ENCODE peak calls at places on chromosome 14, in ten cellular contexts. S is GM23248, X is MM.1S, Z is PC-3, W is hepatocyte, G is HCT116, B is SK-N-SH, E is OCI-LY7, N is PC-9, L is Karpas-422. P is an unnamed sample.
A peak's percentile ranks its signal among the peaks of the same experiment; 100 is the strongest.

GRCh38 chr14:59251811-59252771 is 63.6 kb downstream of the DAAM1 start:
- DNase-seq in Z (no peak), L (no peak), N (no peak), X (no peak), G (no peak), S (peak; percentile 55), E (no peak), W (no peak), B (no peak), P (peak; percentile 33)

GRCh38 chr14:76985021-76985420 is 43.5 kb downstream of the IRF2BPL start:
- DNase-seq in G (no peak), X (no peak), Z (no peak), W (no peak), S (no peak), B (no peak), L (no peak), E (no peak), N (no peak), P (no peak)

GRCh38 chr14:75542585-75543091 is 20.4 kb downstream of the BATF start:
- DNase-seq in E (peak; percentile 22), G (no peak), N (peak; percentile 75), B (no peak), Z (no peak), L (peak; percentile 68), X (no peak), S (peak; percentile 38), W (peak; percentile 68), P (peak; percentile 18)

GRCh38 chr14:60508707-60509437 is at the start of gene SIX6:
- DNase-seq in S (peak; percentile 39), E (no peak), B (peak; percentile 77), X (no peak), G (no peak), N (no peak), Z (no peak), L (no peak), W (peak; percentile 49), P (peak; percentile 92)

GRCh38 chr14:86055512-86055911 is 525.6 kb downstream of the FLRT2 start:
- DNase-seq in E (peak; percentile 4), B (no peak), W (no peak), G (no peak), N (no peak), Z (peak; percentile 11), X (no peak), L (peak; percentile 60), S (no peak), P (peak; percentile 35)

GRCh38 chr14:92792885-92793284 is 1.2 kb upstream of the GOLGA5 start:
- DNase-seq in L (no peak), W (no peak), N (no peak), X (no peak), G (no peak), B (no peak), S (peak; percentile 40), Z (peak; percentile 12), E (no peak), P (peak; percentile 34)

GRCh38 chr14:84961637-84962036 is 568.3 kb upstream of the FLRT2 start:
- DNase-seq in L (no peak), W (no peak), G (no peak), E (no peak), N (no peak), X (no peak), B (no peak), Z (no peak), S (no peak), P (no peak)

GRCh38 chr14:83395321-83395720 is 1861.7 kb upstream of the SEL1L start:
- DNase-seq in L (no peak), N (no peak), X (no peak), E (no peak), S (no peak), B (no peak), Z (no peak), G (no peak), W (no peak), P (no peak)

GRCh38 chr14:100285021-100285912 is 21.0 kb downstream of the SLC25A29 start:
- DNase-seq in X (peak; percentile 50), L (peak; percentile 95), Z (peak; percentile 73), G (no peak), B (peak; percentile 99), E (peak; percentile 82), S (peak; percentile 79), N (no peak), W (peak; percentile 88), P (peak; percentile 85)

GRCh38 chr14:59964251-59965007 is 44.5 kb downstream of the LRRC9 start:
- DNase-seq in G (no peak), L (peak; percentile 50), B (no peak), S (peak; percentile 28), Z (peak; percentile 70), N (no peak), E (peak; percentile 15), W (no peak), X (no peak), P (no peak)

GRCh38 chr14:67497716-67498115 is 9.2 kb upstream of the TMEM229B start:
- DNase-seq in E (no peak), L (no peak), S (no peak), W (no peak), Z (no peak), G (no peak), X (no peak), B (no peak), N (no peak), P (no peak)

GRCh38 chr14:81589381-81590065 is 55.9 kb upstream of the SEL1L start:
- DNase-seq in S (peak; percentile 2), L (no peak), B (no peak), N (no peak), E (peak; percentile 22), X (no peak), Z (no peak), W (no peak), G (no peak), P (no peak)

GRCh38 chr14:81594012-81594411 is 60.4 kb upstream of the SEL1L start:
- DNase-seq in E (no peak), W (peak; percentile 44), X (no peak), Z (no peak), B (no peak), L (no peak), S (no peak), G (no peak), N (no peak), P (no peak)

DNA sequence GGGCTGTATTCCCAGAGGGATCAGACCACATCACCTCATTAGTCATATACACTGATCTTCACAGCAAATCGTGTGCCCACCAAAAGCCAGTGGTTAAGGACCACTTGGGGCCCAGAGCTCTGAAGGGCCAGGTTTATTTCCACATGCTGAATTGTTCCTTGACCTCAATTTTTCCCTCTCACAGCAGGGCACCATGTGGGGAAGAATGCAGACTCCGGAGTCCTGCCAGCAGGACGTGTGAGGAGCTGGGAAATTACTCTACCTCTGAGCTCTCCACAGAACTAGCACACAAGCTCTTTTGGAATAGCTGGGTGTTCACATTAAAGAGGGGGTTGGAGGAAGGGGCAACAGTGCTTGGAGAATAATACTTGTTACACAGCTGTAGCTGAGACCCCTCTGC is 57.6 kb upstream of the SEL1L start:
- DNase-seq in S (no peak), Z (no peak), W (no peak), X (no peak), G (no peak), E (no peak), L (no peak), N (no peak), B (no peak), P (no peak)
- H3K9me2 ChIP-seq in S (no peaks in the 10 kb centered on the region), Z (no peaks in the 10 kb centered on the region), W (no peaks in the 10 kb centered on the region), X (no peaks in the 10 kb centered on the region), G (no peaks in the 10 kb centered on the region), E (no peaks in the 10 kb centered on the region), L (no peaks in the 10 kb centered on the region), N (no peaks in the 10 kb centered on the region), B (no peaks in the 10 kb centered on the region), P (peaks cover 2% of the 10 kb centered on the region)

DNA sequence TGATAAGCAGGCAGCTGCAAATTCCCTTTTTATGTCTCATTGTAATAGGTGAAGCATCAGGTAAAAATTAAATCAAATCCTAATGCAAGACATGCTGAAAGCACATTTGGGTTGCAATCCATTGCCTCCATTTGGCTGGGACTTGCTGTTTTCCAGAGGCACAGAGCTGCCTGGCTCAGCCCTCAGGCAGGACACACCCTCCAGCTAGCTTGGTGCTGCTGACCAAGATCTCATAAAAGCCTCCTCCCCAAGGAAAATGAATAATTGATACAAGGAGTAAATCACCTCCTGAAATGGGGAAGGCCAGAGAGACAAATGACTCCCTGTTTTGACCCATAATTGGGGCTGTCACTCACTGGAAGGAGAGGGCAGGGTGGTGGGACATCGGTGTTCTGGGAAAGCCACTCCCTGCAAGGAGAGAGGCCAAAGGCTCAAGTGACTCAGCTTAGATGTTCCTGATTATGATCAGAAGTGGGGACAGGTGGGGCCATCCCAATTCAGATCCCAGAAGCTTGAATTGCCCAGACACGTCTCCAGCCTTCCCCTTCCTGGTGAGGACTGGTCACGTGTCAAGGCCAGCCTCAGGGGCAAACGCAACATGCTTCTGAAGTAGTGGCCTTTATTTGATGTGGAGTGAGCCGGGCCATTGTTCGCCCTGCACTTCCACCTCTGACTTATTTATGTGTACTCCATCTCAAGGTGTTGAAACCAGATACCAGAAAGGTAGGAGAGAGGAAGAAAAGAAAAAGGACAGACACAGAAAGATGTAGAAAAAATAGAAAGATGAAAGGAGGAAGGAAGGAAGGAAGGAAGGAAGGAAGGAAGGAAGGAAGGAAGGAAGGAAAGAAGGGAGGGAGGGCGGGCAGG is 773.7 kb downstream of the BCL11B start:
- DNase-seq in L (no peak), S (no peak), G (no peak), E (no peak), Z (no peak), W (no peak), X (no peak), N (no peak), B (no peak), P (no peak)
- H3K9me2 ChIP-seq in L (no peaks in the 10 kb centered on the region), S (no peaks in the 10 kb centered on the region), G (no peaks in the 10 kb centered on the region), E (no peaks in the 10 kb centered on the region), Z (no peaks in the 10 kb centered on the region), W (no peaks in the 10 kb centered on the region), X (no peaks in the 10 kb centered on the region), N (no peaks in the 10 kb centered on the region), B (no peaks in the 10 kb centered on the region), P (peaks cover 6% of the 10 kb centered on the region)

DNA sequence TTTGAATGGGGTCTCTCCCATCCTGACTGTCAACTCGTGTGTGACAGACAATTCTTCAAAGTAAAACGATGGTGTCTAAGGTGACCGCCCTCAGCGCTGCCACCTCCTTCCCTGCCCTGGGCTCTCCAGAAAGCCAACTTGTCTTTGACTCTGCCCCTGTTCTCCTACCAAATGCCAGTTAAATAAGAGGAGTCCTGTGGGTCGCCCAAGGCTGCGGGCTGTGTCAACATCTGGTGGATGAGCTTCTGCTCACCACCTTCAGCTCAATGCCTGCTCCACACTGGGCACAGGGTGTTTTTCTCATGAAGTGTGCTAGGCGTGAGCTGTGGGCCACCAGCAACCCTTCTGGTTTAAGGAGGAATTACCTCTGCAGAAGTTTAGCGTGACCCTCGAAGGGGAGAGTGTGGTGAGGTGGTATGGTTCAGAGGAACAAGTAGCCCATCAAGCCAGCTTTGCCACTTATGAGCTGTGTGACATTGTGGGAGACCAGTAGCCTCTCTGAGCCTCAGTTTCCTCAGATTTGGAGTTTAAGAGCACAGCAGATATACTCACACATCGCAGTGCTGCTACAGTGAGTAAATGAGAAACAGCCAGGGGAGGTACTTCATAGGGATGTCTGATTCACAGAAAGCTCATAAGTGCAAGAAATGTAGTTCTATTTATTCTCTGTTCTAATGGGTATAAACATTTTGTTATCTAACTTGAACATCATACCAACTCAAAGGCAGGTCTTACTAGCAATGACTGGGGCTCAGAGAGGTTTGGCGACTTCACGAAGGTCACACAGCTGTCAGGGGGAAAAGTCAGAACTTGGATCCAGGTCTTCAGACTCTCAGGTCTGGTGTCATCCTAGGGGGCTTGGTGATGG is 12.1 kb downstream of the SERPINA1 start:
- DNase-seq in L (peak; percentile 55), E (no peak), S (no peak), X (no peak), N (no peak), G (no peak), B (no peak), Z (no peak), W (no peak), P (no peak)
- H3K9me2 ChIP-seq in L (no peaks in the 10 kb centered on the region), E (no peaks in the 10 kb centered on the region), S (no peaks in the 10 kb centered on the region), X (no peaks in the 10 kb centered on the region), N (no peaks in the 10 kb centered on the region), G (no peaks in the 10 kb centered on the region), B (no peaks in the 10 kb centered on the region), Z (no peaks in the 10 kb centered on the region), W (no peaks in the 10 kb centered on the region), P (peaks cover 4% of the 10 kb centered on the region)

GRCh38 chr14:36784541-36784940 is 122.9 kb downstream of the PAX9 start:
- DNase-seq in W (no peak), N (no peak), B (no peak), G (no peak), Z (peak; percentile 54), S (no peak), X (no peak), L (no peak), E (no peak), P (no peak)
- H3K9me2 ChIP-seq in W (no peaks in the 10 kb centered on the region), N (no peaks in the 10 kb centered on the region), B (no peaks in the 10 kb centered on the region), G (no peaks in the 10 kb centered on the region), Z (no peaks in the 10 kb centered on the region), S (no peaks in the 10 kb centered on the region), X (no peaks in the 10 kb centered on the region), L (no peaks in the 10 kb centered on the region), E (no peaks in the 10 kb centered on the region), P (peaks cover 2% of the 10 kb centered on the region)